ENCODE peak calls at places on chromosome 16, in ten cellular contexts. P is A549; O is Peyer's patch; H is activated T-helper 1 cell treated with anti-CD3 and anti-CD28 coated beads, Interleukin-12 subunit alpha, Interleukin-12 subunit beta, Interleukin-2, Interleukin-4 antibody, amounts not matched to agents 30 ng/mL and 10 ng/mL and 1 ng/mL, durations not matched to agents 14 hours and 24 hours and 36 hours; Y is COR-L47; I is WTC11; K is EH; D is activated CD4-positive, alpha-beta T cell treated with anti-CD3 and anti-CD28 coated beads, Interleukin-2, amount 10 ng/mL, durations not matched to agents 7 days and 5 days; R is HT1080; S is HCEC 1CT. E is an unnamed sample.

GRCh38 chr16:2700786-2701185 is 18.5 kb downstream of the KCTD5 start:
- DNase-seq in H (no peak), D (no peak), R (no peak), K (no peak), Y (no peak), S (no peak), O (no peak), I (no peak), P (no peak), E (no peak)

GRCh38 chr16:85639529-85640253 is 26.6 kb downstream of the GSE1 start:
- DNase-seq in O (no peak), R (no peak), P (no peak), H (no peak), Y (peak; percentile 99), K (no peak), D (no peak), S (no peak), I (no peak), E (no peak)

GRCh38 chr16:23452572-23453337 is at the start of gene COG7:
- DNase-seq in R (peak; percentile 83), S (peak; percentile 89), I (peak; percentile 88), K (peak; percentile 88), D (peak; percentile 86), H (peak; percentile 83), P (peak; percentile 89), O (peak; percentile 93), Y (peak; percentile 66), E (peak; percentile 70)

GRCh38 chr16:50692999-50693781 is at the start of gene NOD2:
- DNase-seq in H (peak; percentile 9), I (peak; percentile 52), O (no peak), K (no peak), D (no peak), Y (no peak), R (no peak), S (no peak), P (peak; percentile 10), E (no peak)

GRCh38 chr16:1532081-1532760 is 1.2 kb upstream of the TMEM204 start:
- DNase-seq in P (no peak), O (peak; percentile 66), H (no peak), S (no peak), K (peak; percentile 76), R (no peak), I (no peak), Y (no peak), D (no peak), E (no peak)

GRCh38 chr16:1290860-1291575 is 18.4 kb upstream of the UBE2I start:
- DNase-seq in R (no peak), P (no peak), S (no peak), H (no peak), O (no peak), K (no peak), Y (no peak), I (no peak), D (no peak), E (no peak)

GRCh38 chr16:85463672-85464071 is 149.4 kb upstream of the GSE1 start:
- DNase-seq in H (no peak), P (no peak), O (no peak), I (no peak), K (no peak), R (no peak), Y (no peak), S (no peak), D (no peak), E (no peak)

GRCh38 chr16:29699324-29700219 is 20.6 kb downstream of the QPRT start:
- DNase-seq in Y (no peak), H (no peak), R (no peak), S (no peak), D (no peak), P (no peak), K (no peak), O (no peak), I (no peak), E (no peak)

GRCh38 chr16:68901910-68902309 is 58.6 kb downstream of the TANGO6 start:
- DNase-seq in R (peak; percentile 8), H (no peak), P (peak; percentile 13), D (no peak), K (peak; percentile 77), I (no peak), Y (no peak), O (no peak), S (peak; percentile 43), E (no peak)

GRCh38 chr16:6018848-6019489 is 921.4 kb upstream of the EEF2KMT start:
- DNase-seq in R (no peak), I (no peak), D (no peak), O (no peak), Y (no peak), K (no peak), S (no peak), P (no peak), H (no peak), E (no peak)

GRCh38 chr16:8919934-8920465 is 37.8 kb downstream of the LITAFD start:
- DNase-seq in S (no peak), O (no peak), P (no peak), Y (no peak), K (no peak), H (no peak), R (no peak), D (no peak), I (no peak), E (no peak)

GRCh38 chr16:19574625-19575024 is 19.1 kb downstream of the VPS35L start:
- DNase-seq in K (no peak), H (no peak), Y (no peak), O (no peak), I (no peak), P (no peak), D (no peak), S (no peak), R (no peak), E (no peak)

GRCh38 chr16:57196276-57196675 is 10.1 kb downstream of the RSPRY1 start:
- DNase-seq in D (no peak), S (no peak), R (no peak), I (no peak), Y (no peak), O (no peak), H (no peak), P (no peak), K (no peak), E (no peak)

GRCh38 chr16:70634861-70635260 is 11.5 kb upstream of the IL34 start:
- DNase-seq in S (peak; percentile 59), R (no peak), P (no peak), H (no peak), I (no peak), D (no peak), K (peak; percentile 52), Y (no peak), O (no peak), E (no peak)

GRCh38 chr16:31134625-31135534 is 647 bp downstream of the PRSS8 start:
- DNase-seq in S (no peak), K (no peak), I (peak; percentile 63), Y (peak; percentile 36), R (no peak), D (no peak), P (no peak), O (peak; percentile 77), H (no peak), E (no peak)

GRCh38 chr16:59878479-59878878 is 1144.4 kb upstream of the GOT2 start:
- DNase-seq in O (no peak), D (no peak), Y (no peak), S (no peak), R (peak; percentile 77), P (peak; percentile 89), K (peak; percentile 21), H (no peak), I (no peak), E (no peak)

GRCh38 chr16:35431829-35432663 is 1972.6 kb downstream of the TP53TG3F start:
- DNase-seq in I (peak; percentile 19), O (no peak), D (no peak), R (peak; percentile 17), Y (no peak), H (no peak), S (no peak), K (no peak), P (peak; percentile 8), E (peak; percentile 1)

GRCh38 chr16:72234372-72234771 is 62.4 kb upstream of the PMFBP1 start:
- DNase-seq in D (no peak), Y (no peak), I (no peak), H (no peak), R (no peak), P (no peak), S (no peak), O (peak; percentile 46), K (no peak), E (no peak)

GRCh38 chr16:58658796-58659211 is 25.8 kb downstream of the SLC38A7 start:
- DNase-seq in Y (no peak), S (peak; percentile 51), K (peak; percentile 40), I (no peak), O (no peak), P (no peak), H (no peak), R (no peak), D (no peak), E (no peak)

GRCh38 chr16:73304008-73304814 is 256.3 kb upstream of the ZFHX3 start:
- DNase-seq in O (no peak), S (no peak), I (no peak), D (no peak), K (peak; percentile 12), H (no peak), R (no peak), Y (no peak), P (no peak), E (no peak)

GRCh38 chr16:50680907-50681885 is at the start of gene SNX20:
- DNase-seq in I (no peak), R (no peak), P (no peak), K (no peak), H (peak; percentile 41), D (peak; percentile 79), Y (no peak), S (no peak), O (peak; percentile 83), E (peak; percentile 58)

GRCh38 chr16:48008011-48008410 is 147.8 kb downstream of the ABCC12 start:
- DNase-seq in D (no peak), I (no peak), S (no peak), R (no peak), P (no peak), O (no peak), Y (no peak), H (no peak), K (no peak), E (no peak)

GRCh38 chr16:78240459-78241222 is 141.2 kb downstream of the WWOX start:
- DNase-seq in Y (no peak), H (no peak), I (no peak), O (no peak), D (no peak), R (no peak), P (peak; percentile 41), S (no peak), K (no peak), E (no peak)

GRCh38 chr16:74601131-74601871 is 5.6 kb downstream of the GLG1 start:
- DNase-seq in O (peak; percentile 71), P (no peak), D (peak; percentile 84), I (no peak), Y (no peak), S (no peak), K (no peak), R (peak; percentile 44), H (peak; percentile 66), E (no peak)

GRCh38 chr16:83301966-83302365 is 505.8 kb upstream of the HSBP1 start:
- DNase-seq in R (no peak), H (no peak), D (no peak), O (no peak), P (no peak), K (no peak), I (no peak), Y (no peak), S (peak; percentile 42), E (no peak)

GRCh38 chr16:72066747-72067146 is 3.7 kb downstream of the HPR start:
- DNase-seq in I (no peak), D (peak; percentile 29), R (no peak), Y (no peak), S (peak; percentile 20), P (peak; percentile 53), K (peak; percentile 46), H (no peak), O (no peak), E (no peak)

GRCh38 chr16:27374231-27374793 is 27.7 kb upstream of the IL21R start:
- DNase-seq in O (peak; percentile 42), K (no peak), R (no peak), P (no peak), S (no peak), H (no peak), I (no peak), Y (no peak), D (peak; percentile 28), E (peak; percentile 35)

GRCh38 chr16:83390759-83391158 is 417.0 kb upstream of the HSBP1 start:
- DNase-seq in H (no peak), D (no peak), I (no peak), Y (no peak), O (no peak), P (no peak), K (peak; percentile 28), S (no peak), R (no peak), E (no peak)

E was measured in GDM1.